ENCODE peak calls at places on chromosomes 13 and 19, in six cellular contexts. C, Y, M, T, L and O are unnamed samples. For H3K9me3, the result is how much of the 10 kb centered on the place peaks cover.

GRCh38 chr19:1318678-1319471 is 33.2 kb downstream of the EFNA2 start:
- DNase-seq in C (no peak), Y (no peak), M (no peak), T (no peak), L (no peak), O (no peak)

GRCh38 chr19:49210108-49210900 is 52.7 kb downstream of the TRPM4 start:
- DNase-seq in C (no peak), Y (peak), M (no peak), T (peak), L (no peak), O (no peak)

GRCh38 chr19:50679177-50680125 is 30.2 kb downstream of the C19orf81 start:
- DNase-seq in C (peak), Y (peak), M (peak), T (peak), L (peak), O (peak)

GRCh38 chr19:6890421-6890913 is 3.1 kb downstream of the ADGRE1 start:
- DNase-seq in C (no peak), Y (no peak), M (no peak), T (no peak), L (no peak), O (peak)

GRCh38 chr19:47084879-47085439 is 28.6 kb downstream of the ZC3H4 start:
- DNase-seq in C (no peak), Y (no peak), M (no peak), T (peak), L (no peak), O (no peak)

GRCh38 chr19:40466219-40467006 is at the start of gene SPTBN4:
- DNase-seq in C (no peak), Y (peak), M (no peak), T (peak), L (peak), O (peak)

GRCh38 chr13:99984134-99984462 is 2.5 kb downstream of the ZIC2 start:
- DNase-seq in C (no peak), Y (no peak), M (no peak), T (no peak), L (no peak), O (no peak)

GRCh38 chr13:24145231-24145630 is 15.3 kb upstream of the SPATA13 start:
- DNase-seq in C (no peak), Y (no peak), M (no peak), T (no peak), L (no peak), O (no peak)

GRCh38 chr13:72643339-72643989 is 84.0 kb downstream of the MZT1 start:
- DNase-seq in C (peak), Y (no peak), M (peak), T (peak), L (no peak), O (peak)

GRCh38 chr19:40995355-40995754 is 4.3 kb downstream of the CYP2B6 start:
- DNase-seq in C (no peak), Y (no peak), M (no peak), T (no peak), L (no peak), O (no peak)

GRCh38 chr13:49220035-49220855 is at the start of gene MLNR:
- DNase-seq in C (peak), Y (no peak), M (no peak), T (peak), L (peak), O (peak)

GRCh38 chr19:46661735-46662592 is 982 bp upstream of the DACT3 start:
- DNase-seq in C (peak), Y (peak), M (peak), T (peak), L (peak), O (peak)

GRCh38 chr19:40200352-40201099 is 9.3 kb downstream of the MAP3K10 start:
- DNase-seq in C (peak), Y (no peak), M (no peak), T (no peak), L (no peak), O (no peak)

GRCh38 chr19:2173388-2173787 is 9.7 kb downstream of the DOT1L start:
- DNase-seq in C (no peak), Y (no peak), M (no peak), T (no peak), L (no peak), O (no peak)

GRCh38 chr13:45506811-45507210 is 42.1 kb downstream of the COG3 start:
- DNase-seq in C (no peak), Y (no peak), M (no peak), T (no peak), L (no peak), O (no peak)

GRCh38 chr19:9801976-9802375 is 16.9 kb downstream of the FBXL12 start:
- DNase-seq in C (no peak), Y (no peak), M (no peak), T (no peak), L (no peak), O (no peak)

GRCh38 chr13:98657506-98658085 is 80.7 kb upstream of the STK24 start:
- DNase-seq in C (no peak), Y (no peak), M (no peak), T (no peak), L (no peak), O (no peak)

GRCh38 chr13:52459668-52460067 is 4.4 kb downstream of the CKAP2 start:
- DNase-seq in C (peak), Y (no peak), M (peak), T (peak), L (no peak), O (no peak)

GRCh38 chr13:73997964-73998363 is 136.2 kb downstream of the KLF12 start:
- DNase-seq in C (no peak), Y (no peak), M (no peak), T (no peak), L (no peak), O (no peak)

GRCh38 chr19:15680478-15680877 is 7.6 kb downstream of the CYP4F12 start:
- DNase-seq in C (no peak), Y (no peak), M (no peak), T (no peak), L (no peak), O (no peak)

GRCh38 chr19:47035127-47035494 is 13.3 kb downstream of the TMEM160 start:
- DNase-seq in C (peak), Y (no peak), M (no peak), T (no peak), L (no peak), O (no peak)

GRCh38 chr13:99527346-99527745 is 26.1 kb downstream of the TM9SF2 start:
- DNase-seq in C (no peak), Y (no peak), M (no peak), T (no peak), L (no peak), O (peak)

GRCh38 chr13:77325371-77325941 is 1.4 kb downstream of the MYCBP2 start:
- DNase-seq in C (peak), Y (no peak), M (no peak), T (no peak), L (no peak), O (no peak)

GRCh38 chr13:34762312-34762711 is 179.8 kb upstream of the NBEA start:
- DNase-seq in C (peak), Y (no peak), M (no peak), T (no peak), L (no peak), O (no peak)

GRCh38 chr13:45299194-45299593 is 41.8 kb downstream of the TPT1 start:
- DNase-seq in C (peak), Y (no peak), M (peak), T (no peak), L (no peak), O (no peak)

GRCh38 chr19:7729831-7730285 is 2.1 kb downstream of the CLEC4G start:
- DNase-seq in C (no peak), Y (no peak), M (no peak), T (no peak), L (no peak), O (no peak)

GRCh38 chr13:46158983-46159382 is 23.0 kb downstream of the LCP1 start:
- DNase-seq in C (no peak), Y (no peak), M (no peak), T (no peak), L (no peak), O (no peak)

GRCh38 chr19:47109541-47110375 is 3.8 kb downstream of the ZC3H4 start:
- DNase-seq in C (peak), Y (no peak), M (peak), T (no peak), L (no peak), O (peak)

GRCh38 chr13:48220592-48221300 is 12.3 kb upstream of the ITM2B start:
- DNase-seq in C (no peak), Y (no peak), M (no peak), T (no peak), L (no peak), O (no peak)

GRCh38 chr13:28349371-28349770 is 145.6 kb downstream of the FLT1 start:
- DNase-seq in C (no peak), Y (no peak), M (no peak), T (no peak), L (no peak), O (no peak)

GRCh38 chr13:100128373-100128772 is 39.5 kb downstream of the PCCA start:
- DNase-seq in C (peak), Y (no peak), M (peak), T (peak), L (no peak), O (no peak)

DNA sequence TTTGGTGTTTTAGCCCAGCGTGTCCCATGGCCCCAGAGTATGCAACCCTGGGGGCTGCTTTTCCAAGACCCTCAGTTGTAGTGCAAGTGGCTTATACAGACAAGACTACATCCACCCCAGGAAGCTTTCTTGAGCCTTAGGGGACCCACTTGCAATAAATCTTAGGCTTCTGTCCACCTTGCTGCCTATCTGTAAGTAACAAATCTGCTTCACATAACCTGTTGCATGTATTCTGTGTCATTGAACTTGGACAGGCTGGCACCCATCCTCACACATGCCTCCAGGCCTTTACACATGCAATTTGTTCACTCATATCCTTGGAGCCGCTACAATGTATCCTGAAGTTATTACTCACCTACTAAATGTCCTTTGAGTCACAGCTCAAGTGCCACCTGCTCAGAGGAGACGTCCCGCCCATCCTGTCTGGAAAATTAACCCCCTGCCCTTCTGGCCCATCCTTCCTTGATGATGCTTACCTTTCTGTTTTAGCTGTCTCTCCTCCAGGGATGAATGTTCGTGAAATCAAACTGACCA is 101.2 kb downstream of the ZNF536 start:
- DNase-seq in C (no peak), Y (no peak), M (no peak), T (no peak), L (no peak), O (no peak)
- H3K27ac ChIP-seq in C (no peak), Y (no peak), M (no peak), T (no peak), L (no peak), O (no peak)

DNA sequence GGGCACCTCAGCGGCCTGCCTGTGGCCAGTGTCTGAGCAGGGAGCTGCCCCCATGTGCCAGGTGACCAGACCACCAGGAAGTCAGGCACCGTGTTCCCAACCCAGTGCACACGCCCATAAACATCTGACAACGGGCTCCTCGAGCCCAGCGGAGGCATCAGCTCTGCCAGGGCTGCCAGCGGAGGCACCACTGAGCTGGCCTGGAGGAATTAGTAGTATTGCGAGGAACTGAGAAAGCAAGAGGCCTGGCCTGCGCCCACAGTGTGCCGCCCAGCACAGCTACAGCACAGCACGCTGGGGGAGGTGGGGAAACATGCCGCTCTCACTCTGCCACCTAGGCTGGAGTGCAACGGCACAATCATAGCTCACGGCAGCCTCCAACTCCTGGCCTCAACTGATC is 44.6 kb downstream of the ANKRD27 start:
- DNase-seq in C (no peak), Y (no peak), M (no peak), T (no peak), L (no peak), O (no peak)
- TF ChIP-seq CTCF in C (no peak), Y (no peak), M (no peak), T (no peak), L (no peak), O (no peak)

GRCh38 chr19:4260605-4261191 is 13.8 kb downstream of the YJU2 start:
- DNase-seq in C (no peak), Y (no peak), M (no peak), T (no peak), L (no peak), O (no peak)
- H3K9me3 ChIP-seq in C (under half), Y (under half), M (under half), T (under half), L (under half), O (under half)

DNA sequence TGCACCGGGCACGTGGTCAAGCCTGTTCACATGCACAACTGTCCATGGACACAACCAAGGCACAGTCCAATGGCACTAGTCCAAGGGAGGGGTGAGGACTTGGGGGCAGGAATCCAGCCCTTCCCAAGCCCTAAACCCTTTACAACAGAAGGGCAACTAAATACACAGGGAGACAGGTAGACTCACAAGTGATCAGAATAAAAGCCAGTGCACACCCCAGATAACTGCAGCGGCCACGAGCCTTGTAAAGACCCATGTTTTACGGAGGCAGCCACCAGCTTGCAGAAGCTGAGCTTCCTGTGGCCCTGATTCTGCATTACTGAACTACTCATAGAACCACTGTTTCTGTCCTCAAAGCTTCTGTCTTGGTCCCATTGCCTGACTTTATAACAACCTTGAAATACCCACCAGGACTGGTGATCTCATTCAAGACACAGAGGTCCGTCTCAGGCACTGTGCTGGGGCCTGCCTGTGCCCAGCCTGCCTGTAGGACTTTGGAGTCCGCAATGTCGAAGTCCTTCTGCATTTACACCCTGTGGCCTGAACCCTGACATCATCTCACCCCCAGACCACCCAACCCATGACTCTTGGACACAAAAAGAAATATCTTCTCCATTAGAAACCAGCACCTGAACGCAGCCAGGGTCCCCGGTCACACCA is 181.2 kb downstream of the COL4A1 start:
- DNase-seq in C (no peak), Y (no peak), M (no peak), T (no peak), L (no peak), O (no peak)
- H3K27ac ChIP-seq in C (peak), Y (no peak), M (peak), T (no peak), L (peak), O (no peak)

DNA sequence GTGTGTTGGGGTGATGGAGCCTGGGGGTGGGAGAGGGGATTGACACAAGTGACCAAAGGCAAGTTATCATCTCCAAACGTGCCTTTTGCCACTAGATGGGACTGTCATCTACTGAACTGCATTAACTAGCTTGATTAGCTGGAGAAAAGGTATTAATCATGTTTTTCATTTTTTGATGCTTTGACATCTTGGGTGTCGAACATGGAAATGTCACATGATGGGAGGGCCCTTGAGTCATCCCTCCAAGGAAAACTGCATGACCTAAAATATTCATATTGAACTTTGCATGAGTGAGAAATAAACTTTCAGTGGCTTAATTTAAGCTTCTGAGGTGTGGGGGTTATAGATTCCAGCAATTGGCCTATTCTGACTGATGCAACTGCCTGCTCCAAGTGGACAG is 73.3 kb downstream of the ALOX5AP start:
- DNase-seq in C (no peak), Y (no peak), M (no peak), T (no peak), L (no peak), O (no peak)
- TF ChIP-seq CTCF in C (no peak), Y (no peak), M (no peak), T (no peak), L (no peak), O (no peak)

GRCh38 chr19:56829586-56829985 is 10.9 kb downstream of the PEG3 start:
- DNase-seq in C (no peak), Y (no peak), M (no peak), T (peak), L (no peak), O (no peak)

GRCh38 chr19:56832352-56832928 is 8.1 kb downstream of the PEG3 start:
- DNase-seq in C (no peak), Y (no peak), M (no peak), T (no peak), L (no peak), O (no peak)

GRCh38 chr19:56827708-56828107 is 12.8 kb downstream of the PEG3 start:
- DNase-seq in C (no peak), Y (no peak), M (no peak), T (no peak), L (no peak), O (no peak)

GRCh38 chr19:56834564-56835375 is 5.8 kb downstream of the PEG3 start:
- DNase-seq in C (no peak), Y (no peak), M (no peak), T (peak), L (no peak), O (no peak)

DNA sequence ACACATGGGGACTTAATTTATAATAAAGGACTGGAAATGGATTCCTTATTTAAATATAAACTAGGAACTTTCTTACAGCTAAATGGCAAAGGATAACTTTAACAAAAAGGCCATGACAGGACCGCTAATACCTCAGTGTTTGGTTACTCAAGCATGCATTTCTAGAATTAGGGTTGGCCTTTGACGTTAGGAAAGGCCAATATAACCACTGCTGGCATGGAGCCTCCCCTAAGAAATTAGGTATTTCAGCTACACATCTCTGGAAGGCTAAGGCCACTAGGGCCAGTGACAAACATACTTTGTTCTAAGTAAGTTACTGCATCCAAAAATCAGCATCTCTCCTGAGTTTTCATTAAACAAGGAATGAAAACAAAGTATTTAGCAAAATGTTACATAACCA is 9.2 kb downstream of the PEG3 start:
- DNase-seq in C (no peak), Y (no peak), M (no peak), T (no peak), L (no peak), O (no peak)
- H3K9me3 ChIP-seq in C (under half), Y (under half), M (under half), T (under half), L (under half), O (under half)